ENCODE peak calls at places on chromosomes 1 and 21, in eight cellular contexts. K is ovary, G is neural progenitor cell, X is left ventricle myocardium inferior, Y is Peyer's patch, T is GM23338, R is GM06990, H is BJ. O is an unnamed sample.

GRCh38 chr1:21781971-21782867 is 730 bp downstream of the USP48 start:
- DNase-seq in K (no peak), G (peak; percentile 76), X (no peak), Y (peak; percentile 59), T (peak; percentile 66), R (no peak), H (no peak), O (no peak)

GRCh38 chr1:233005703-233006102 is 55.3 kb downstream of the NTPCR start:
- DNase-seq in K (no peak), G (no peak), X (no peak), Y (no peak), T (no peak), R (no peak), H (peak; percentile 50), O (no peak)

GRCh38 chr1:38059632-38060286 is 13.2 kb upstream of the POU3F1 start:
- DNase-seq in K (no peak), G (no peak), X (no peak), Y (no peak), T (no peak), R (no peak), H (no peak), O (no peak)

GRCh38 chr21:21137986-21138385 is 139.8 kb downstream of the NCAM2 start:
- DNase-seq in K (no peak), G (no peak), X (no peak), Y (no peak), T (no peak), R (no peak), H (no peak), O (no peak)

GRCh38 chr1:229131243-229132105 is 139.4 kb upstream of the RAB4A start:
- DNase-seq in K (no peak), G (no peak), X (no peak), Y (no peak), T (no peak), R (no peak), H (no peak), O (no peak)

GRCh38 chr1:178633068-178633467 is 92.0 kb upstream of the RALGPS2 start:
- DNase-seq in K (no peak), G (no peak), X (no peak), Y (no peak), T (no peak), R (no peak), H (no peak), O (peak; percentile 87)

GRCh38 chr1:56972971-56973370 is 7.2 kb upstream of the C8B start:
- DNase-seq in K (no peak), G (no peak), X (no peak), Y (no peak), T (no peak), R (no peak), H (no peak), O (no peak)

GRCh38 chr1:1273152-1273534 is 511 bp downstream of the UBE2J2 start:
- DNase-seq in K (no peak), G (no peak), X (no peak), Y (no peak), T (no peak), R (no peak), H (no peak), O (no peak)

GRCh38 chr1:63611231-63611630 is 18.0 kb downstream of the PGM1 start:
- DNase-seq in K (no peak), G (peak; percentile 63), X (no peak), Y (no peak), T (no peak), R (no peak), H (no peak), O (no peak)

GRCh38 chr1:63612971-63613370 is 19.8 kb downstream of the PGM1 start:
- DNase-seq in K (no peak), G (no peak), X (no peak), Y (no peak), T (no peak), R (no peak), H (no peak), O (no peak)

GRCh38 chr1:63617450-63617849 is 24.2 kb downstream of the PGM1 start:
- DNase-seq in K (no peak), G (no peak), X (no peak), Y (no peak), T (no peak), R (no peak), H (no peak), O (no peak)

GRCh38 chr1:63615809-63616420 is 22.7 kb downstream of the PGM1 start:
- DNase-seq in K (peak; percentile 42), G (peak; percentile 74), X (no peak), Y (peak; percentile 47), T (peak; percentile 86), R (peak; percentile 24), H (no peak), O (no peak)

GRCh38 chr1:63612564-63612963 is 19.4 kb downstream of the PGM1 start:
- DNase-seq in K (no peak), G (no peak), X (no peak), Y (no peak), T (no peak), R (no peak), H (no peak), O (no peak)
- TF ChIP-seq CTCF in K (no peak), G (no peak), X (no peak), Y (no peak), T (no peak), R (no peak), H (no peak), O (no peak)

GRCh38 chr1:227885648-227886502 is 61.9 kb downstream of the WNT9A start:
- DNase-seq in K (peak; percentile 76), G (no peak), X (peak; percentile 79), Y (no peak), T (no peak), R (no peak), H (no peak), O (no peak)
- H3K4me3 ChIP-seq in K (no peak overlapping the region), G (no peak overlapping the region), X (peak overlapping the region; percentile 70), Y (no peak overlapping the region), T (peak overlapping the region; percentile 77), R (no peak overlapping the region), H (no peak overlapping the region), O (no peak overlapping the region)

GRCh38 chr1:204478166-204478899 is 16.3 kb downstream of the PIK3C2B start:
- DNase-seq in K (no peak), G (no peak), X (no peak), Y (no peak), T (no peak), R (no peak), H (no peak), O (no peak)
- TF ChIP-seq CTCF in K (no peak), G (peak; percentile 10), X (no peak), Y (no peak), T (no peak), R (no peak), H (no peak), O (no peak)

DNA sequence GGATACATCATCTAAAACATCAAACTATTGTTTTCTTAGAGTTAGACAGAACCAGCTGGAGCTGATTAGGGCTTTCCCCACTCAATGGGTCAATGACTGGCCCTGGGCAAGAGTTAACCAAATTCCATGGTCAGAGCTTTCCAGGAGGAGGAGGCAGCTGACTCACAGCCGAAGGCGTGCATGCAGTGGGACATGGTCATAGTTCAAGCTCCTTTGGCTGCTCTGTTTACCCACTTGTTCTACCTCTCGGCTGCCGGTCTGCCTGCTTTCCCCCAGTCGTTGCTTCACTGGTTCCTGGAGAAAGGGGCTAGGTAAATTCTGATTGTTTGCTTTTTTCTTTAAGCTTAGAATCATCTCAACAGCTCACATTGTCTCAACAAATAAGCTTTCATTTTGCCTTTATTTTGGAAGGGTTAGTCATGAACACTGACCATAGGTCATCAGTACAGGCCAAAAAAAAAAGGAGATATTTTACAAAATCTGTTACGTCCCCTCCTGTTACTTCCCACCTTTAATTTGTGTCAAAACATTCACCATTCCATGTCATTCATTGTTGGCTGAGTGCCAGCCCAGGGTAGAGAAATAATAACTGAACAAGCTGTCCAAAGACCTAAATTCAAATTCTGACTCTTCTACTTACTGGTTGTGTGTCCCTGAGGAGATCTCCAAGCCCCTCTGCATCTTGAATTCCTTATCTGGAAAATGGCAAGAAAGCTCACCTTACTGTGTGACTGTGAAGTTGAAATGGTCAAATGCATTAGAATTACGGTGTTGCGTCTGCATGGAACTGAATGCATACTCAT is 12.0 kb downstream of the MAB21L3 start:
- DNase-seq in K (no peak), G (no peak), X (no peak), Y (no peak), T (no peak), R (no peak), H (peak; percentile 86), O (peak; percentile 54)
- H3K4me3 ChIP-seq in K (no peak overlapping the region), G (no peak overlapping the region), X (no peak overlapping the region), Y (no peak overlapping the region), T (no peak overlapping the region), R (no peak overlapping the region), H (no peak overlapping the region), O (no peak overlapping the region)

GRCh38 chr1:27364696-27365371 is 1.9 kb downstream of the MAP3K6 start:
- DNase-seq in K (no peak), G (no peak), X (no peak), Y (no peak), T (no peak), R (no peak), H (no peak), O (no peak)
- TF ChIP-seq CTCF in K (no peak), G (no peak), X (no peak), Y (no peak), T (no peak), R (no peak), H (no peak), O (no peak)

GRCh38 chr1:35506960-35507901 is 50.0 kb downstream of the KIAA0319L start:
- DNase-seq in K (no peak), G (no peak), X (no peak), Y (no peak), T (no peak), R (peak; percentile 20), H (no peak), O (no peak)
- H3K4me3 ChIP-seq in K (no peak overlapping the region), G (no peak overlapping the region), X (no peak overlapping the region), Y (no peak overlapping the region), T (no peak overlapping the region), R (peak overlapping the region; percentile 31), H (no peak overlapping the region), O (no peak overlapping the region)